ENCODE peak calls at places on chromosomes 13 and 19, in seven cellular contexts. U, D, S, Q, L, K and O are unnamed samples.
A peak's percentile ranks its signal among the peaks of the same experiment; 100 is the strongest.

GRCh38 chr13:104740616-104741222 is 1674.5 kb upstream of the SLC10A2 start:
- DNase-seq in U (no peak), D (no peak), S (no peak), Q (no peak), L (no peak), K (no peak), O (no peak)

GRCh38 chr13:50393641-50394040 is 378.4 kb downstream of the KCNRG start:
- DNase-seq in U (no peak), D (no peak), S (no peak), Q (no peak), L (no peak), K (no peak), O (peak; percentile 68)

GRCh38 chr19:35742121-35742724 is at the start of gene IGFLR1:
- DNase-seq in U (no peak), D (no peak), S (no peak), Q (no peak), L (no peak), K (peak; percentile 81), O (no peak)

GRCh38 chr13:31846984-31847752 is 107.8 kb downstream of the RXFP2 start:
- DNase-seq in U (no peak), D (no peak), S (no peak), Q (no peak), L (peak; percentile 5), K (no peak), O (no peak)

GRCh38 chr13:44259045-44260042 is 114.3 kb upstream of the SERP2 start:
- DNase-seq in U (peak; percentile 49), D (no peak), S (no peak), Q (peak; percentile 33), L (peak; percentile 71), K (peak; percentile 87), O (no peak)

GRCh38 chr13:104314926-104315535 is 1248.8 kb upstream of the SLC10A2 start:
- DNase-seq in U (no peak), D (no peak), S (no peak), Q (no peak), L (no peak), K (no peak), O (no peak)

GRCh38 chr19:35344511-35345031 is 3.1 kb upstream of the FFAR1 start:
- DNase-seq in U (no peak), D (no peak), S (no peak), Q (no peak), L (no peak), K (peak; percentile 9), O (peak; percentile 27)

GRCh38 chr13:25898991-25899390 is 152.8 kb downstream of the SHISA2 start:
- DNase-seq in U (no peak), D (no peak), S (no peak), Q (no peak), L (no peak), K (no peak), O (no peak)

GRCh38 chr13:31962661-31963345 is 68.8 kb upstream of the FRY start:
- DNase-seq in U (no peak), D (no peak), S (no peak), Q (no peak), L (no peak), K (no peak), O (no peak)

GRCh38 chr13:87536499-87536898 is 134.7 kb upstream of the SLITRK5 start:
- DNase-seq in U (no peak), D (no peak), S (no peak), Q (no peak), L (no peak), K (no peak), O (no peak)

GRCh38 chr19:20179946-20180345 is 12.9 kb downstream of the ZNF486 start:
- DNase-seq in U (no peak), D (no peak), S (no peak), Q (no peak), L (no peak), K (no peak), O (no peak)

GRCh38 chr13:25816239-25816638 is 235.6 kb downstream of the SHISA2 start:
- DNase-seq in U (no peak), D (no peak), S (no peak), Q (no peak), L (no peak), K (no peak), O (no peak)

GRCh38 chr13:49733181-49733951 is 42.1 kb upstream of the EBPL start:
- DNase-seq in U (no peak), D (no peak), S (no peak), Q (peak; percentile 53), L (no peak), K (no peak), O (no peak)

GRCh38 chr13:48896312-48896711 is 79.4 kb upstream of the FNDC3A start:
- DNase-seq in U (no peak), D (no peak), S (no peak), Q (no peak), L (peak; percentile 3), K (no peak), O (no peak)

GRCh38 chr13:34931572-34931971 is 10.5 kb upstream of the NBEA start:
- DNase-seq in U (no peak), D (no peak), S (no peak), Q (no peak), L (no peak), K (no peak), O (no peak)

GRCh38 chr13:36862002-36862706 is 43.1 kb downstream of the RFXAP start:
- DNase-seq in U (no peak), D (no peak), S (no peak), Q (no peak), L (no peak), K (no peak), O (no peak)

DNA sequence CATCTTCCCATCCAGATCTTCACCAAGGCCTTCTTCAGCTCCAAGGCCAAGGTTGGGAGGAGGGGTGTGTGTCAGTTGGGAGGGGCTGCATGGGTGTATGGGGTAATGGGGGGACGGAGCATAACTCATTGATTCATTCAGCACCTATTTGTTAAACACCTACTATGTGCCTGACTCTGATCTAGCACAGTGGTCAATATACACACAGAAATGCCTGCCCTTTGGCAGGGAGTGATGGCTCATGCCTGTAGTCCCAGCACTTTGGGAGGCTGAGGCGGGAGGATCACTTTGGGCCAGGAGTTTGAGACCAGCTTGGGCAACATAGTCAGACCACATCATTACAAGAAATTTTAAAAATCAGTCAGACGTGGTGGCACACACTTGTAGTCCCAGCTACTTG is 19.2 kb upstream of the SPACA4 start:
- DNase-seq in U (no peak), D (no peak), S (no peak), Q (no peak), L (no peak), K (no peak), O (no peak)
- H3K27me3 ChIP-seq in U (no peaks in the 10 kb centered on the region), D (no peaks in the 10 kb centered on the region), S (no peaks in the 10 kb centered on the region), Q (no peaks in the 10 kb centered on the region), L (no peaks in the 10 kb centered on the region), K (no peaks in the 10 kb centered on the region), O (no peaks in the 10 kb centered on the region)

DNA sequence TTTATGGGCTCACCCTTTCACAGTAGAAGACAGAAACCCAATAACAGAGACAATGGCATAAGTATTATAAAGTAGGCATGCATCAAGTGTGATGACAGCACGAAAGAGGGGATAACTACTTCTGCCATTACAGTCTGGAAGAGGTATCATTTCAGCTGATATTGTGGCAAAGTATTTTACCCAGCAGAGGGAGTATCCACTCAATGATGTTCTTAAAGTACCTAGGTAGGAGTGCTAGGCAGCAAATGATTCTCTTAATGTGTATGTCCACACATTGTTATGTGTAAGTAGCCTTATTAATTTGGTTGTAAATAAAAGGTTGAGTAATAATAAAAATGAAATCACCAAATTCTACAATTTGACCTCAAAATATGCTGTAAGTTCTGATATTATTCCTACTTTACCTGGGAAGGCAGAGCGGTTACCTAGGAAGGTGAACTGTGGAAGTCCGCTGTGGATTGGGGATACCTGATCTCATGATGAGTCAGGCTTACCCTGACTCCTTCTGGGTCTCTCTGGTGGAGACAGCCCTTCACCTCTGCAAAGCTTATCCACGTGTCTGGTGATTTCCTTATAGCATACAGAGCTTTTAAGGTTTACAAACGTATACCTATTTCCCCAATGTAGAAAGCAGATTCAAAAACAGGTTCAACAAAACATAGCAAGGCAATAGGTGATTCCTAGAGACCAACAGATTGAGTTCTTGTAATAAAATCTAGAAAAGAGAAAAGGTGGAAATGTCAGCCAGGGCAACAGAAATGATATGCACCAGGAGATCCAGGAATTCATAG is 4.0 kb upstream of the UBAC2 start:
- DNase-seq in U (no peak), D (no peak), S (no peak), Q (no peak), L (no peak), K (no peak), O (no peak)
- TF ChIP-seq CTCF in U (no peak), D (no peak), S (no peak), Q (no peak), L (no peak), K (peak; percentile 48), O (peak; percentile 61)

GRCh38 chr19:40220674-40221073 is 2.5 kb upstream of the TTC9B start:
- DNase-seq in U (no peak), D (no peak), S (no peak), Q (no peak), L (no peak), K (no peak), O (no peak)

GRCh38 chr19:40224342-40225148 is 1.9 kb downstream of the CCNP start:
- DNase-seq in U (no peak), D (no peak), S (no peak), Q (no peak), L (no peak), K (no peak), O (no peak)

GRCh38 chr19:40223135-40223822 is 3.2 kb downstream of the CCNP start:
- DNase-seq in U (no peak), D (peak; percentile 47), S (no peak), Q (no peak), L (no peak), K (peak; percentile 19), O (peak; percentile 95)

GRCh38 chr19:40219721-40220276 is 1.6 kb upstream of the TTC9B start:
- DNase-seq in U (no peak), D (no peak), S (no peak), Q (no peak), L (no peak), K (no peak), O (no peak)

GRCh38 chr19:40221858-40222619 is 3.9 kb upstream of the TTC9B start:
- DNase-seq in U (peak; percentile 55), D (peak; percentile 84), S (peak; percentile 63), Q (peak; percentile 67), L (peak; percentile 96), K (peak; percentile 63), O (peak; percentile 94)
- H3K27me3 ChIP-seq in U (peaks cover 18% of the 10 kb centered on the region), D (peaks cover 4% of the 10 kb centered on the region), S (peaks cover 83% of the 10 kb centered on the region), Q (peaks cover 70% of the 10 kb centered on the region), L (peaks cover 3% of the 10 kb centered on the region), K (no peaks in the 10 kb centered on the region), O (peaks cover 40% of the 10 kb centered on the region)

DNA sequence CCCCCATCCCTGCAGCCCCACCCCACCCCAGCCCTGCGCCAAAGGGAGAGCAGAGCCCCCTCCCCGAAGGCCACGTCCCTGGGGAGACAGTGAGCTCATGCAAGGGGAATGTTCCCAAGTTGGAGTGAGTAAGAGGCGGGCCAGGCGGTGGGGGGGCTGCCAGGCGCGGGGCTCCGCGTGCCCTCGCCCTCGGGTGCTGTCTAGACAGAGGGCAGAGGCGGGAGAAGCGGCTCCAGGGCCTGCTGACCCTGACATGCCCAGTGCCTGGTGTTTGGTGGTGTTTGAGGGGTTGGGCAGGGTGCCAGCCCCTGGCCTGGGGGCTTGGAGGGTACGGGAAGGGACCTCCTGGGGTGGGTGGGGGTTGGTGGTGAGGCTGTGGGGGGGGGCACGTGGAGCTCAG is 1.0 kb downstream of the FSTL3 start:
- DNase-seq in U (peak; percentile 72), D (peak; percentile 65), S (peak; percentile 73), Q (no peak), L (no peak), K (no peak), O (peak; percentile 52)
- TF ChIP-seq CTCF in U (no peak), D (no peak), S (no peak), Q (no peak), L (no peak), K (no peak), O (no peak)

GRCh38 chr19:41922585-41922984 is 5.7 kb downstream of the ERFL start:
- DNase-seq in U (no peak), D (no peak), S (no peak), Q (no peak), L (no peak), K (no peak), O (no peak)
- H3K27me3 ChIP-seq in U (peaks cover 12% of the 10 kb centered on the region), D (no peaks in the 10 kb centered on the region), S (peaks cover 97% of the 10 kb centered on the region), Q (peaks cover 88% of the 10 kb centered on the region), L (no peaks in the 10 kb centered on the region), K (no peaks in the 10 kb centered on the region), O (peaks cover 98% of the 10 kb centered on the region)